ENCODE peak calls at places on chromosomes 13 and 19, in eight cellular contexts. One of them, this sample, is unnamed.

GRCh38 chr19:35714601-35715354 is 3.0 kb upstream of the KMT2B start:
- DNase-seq in GM10248: peak
- DNase-seq in HuH-7.5: no peak
- DNase-seq in WTC11: peak
- DNase-seq in activated naive CD4-positive, alpha-beta T cell: no peak
- DNase-seq in renal cortical epithelial cell: no peak
- DNase-seq in NCI-H345: peak
- DNase-seq in GM18507: no peak
- DNase-seq in this sample: peak

GRCh38 chr13:38008636-38009035 is 139.1 kb upstream of the TRPC4 start:
- DNase-seq in GM10248: no peak
- DNase-seq in HuH-7.5: no peak
- DNase-seq in WTC11: no peak
- DNase-seq in activated naive CD4-positive, alpha-beta T cell: no peak
- DNase-seq in renal cortical epithelial cell: no peak
- DNase-seq in NCI-H345: peak
- DNase-seq in GM18507: no peak
- DNase-seq in this sample: no peak

GRCh38 chr13:105363747-105364177 is 1171.7 kb downstream of the EFNB2 start:
- DNase-seq in GM10248: no peak
- DNase-seq in HuH-7.5: no peak
- DNase-seq in WTC11: no peak
- DNase-seq in activated naive CD4-positive, alpha-beta T cell: no peak
- DNase-seq in renal cortical epithelial cell: no peak
- DNase-seq in NCI-H345: peak
- DNase-seq in GM18507: no peak
- DNase-seq in this sample: no peak

GRCh38 chr13:75585153-75585552 is 35.6 kb downstream of the UCHL3 start:
- DNase-seq in GM10248: no peak
- DNase-seq in HuH-7.5: no peak
- DNase-seq in WTC11: no peak
- DNase-seq in activated naive CD4-positive, alpha-beta T cell: no peak
- DNase-seq in renal cortical epithelial cell: no peak
- DNase-seq in NCI-H345: no peak
- DNase-seq in GM18507: no peak
- DNase-seq in this sample: no peak

GRCh38 chr13:59946924-59947323 is 216.8 kb downstream of the DIAPH3 start:
- DNase-seq in GM10248: no peak
- DNase-seq in HuH-7.5: no peak
- DNase-seq in WTC11: no peak
- DNase-seq in activated naive CD4-positive, alpha-beta T cell: no peak
- DNase-seq in renal cortical epithelial cell: peak
- DNase-seq in NCI-H345: no peak
- DNase-seq in GM18507: no peak
- DNase-seq in this sample: no peak

GRCh38 chr13:43785681-43786471 is 896 bp downstream of the ENOX1 start:
- DNase-seq in GM10248: peak
- DNase-seq in HuH-7.5: no peak
- DNase-seq in WTC11: peak
- DNase-seq in activated naive CD4-positive, alpha-beta T cell: no peak
- DNase-seq in renal cortical epithelial cell: no peak
- DNase-seq in NCI-H345: peak
- DNase-seq in GM18507: no peak
- DNase-seq in this sample: no peak

GRCh38 chr19:17902701-17903100 is 30.1 kb upstream of the CCDC124 start:
- DNase-seq in GM10248: no peak
- DNase-seq in HuH-7.5: no peak
- DNase-seq in WTC11: no peak
- DNase-seq in activated naive CD4-positive, alpha-beta T cell: no peak
- DNase-seq in renal cortical epithelial cell: peak
- DNase-seq in NCI-H345: no peak
- DNase-seq in GM18507: no peak
- DNase-seq in this sample: no peak

GRCh38 chr19:29457413-29457812 is 68.4 kb upstream of the VSTM2B start:
- DNase-seq in GM10248: no peak
- DNase-seq in HuH-7.5: no peak
- DNase-seq in WTC11: no peak
- DNase-seq in activated naive CD4-positive, alpha-beta T cell: no peak
- DNase-seq in renal cortical epithelial cell: no peak
- DNase-seq in NCI-H345: no peak
- DNase-seq in GM18507: no peak
- DNase-seq in this sample: no peak

GRCh38 chr19:48596237-48596636 is 10.3 kb upstream of the SPACA4 start:
- DNase-seq in GM10248: no peak
- DNase-seq in HuH-7.5: no peak
- DNase-seq in WTC11: no peak
- DNase-seq in activated naive CD4-positive, alpha-beta T cell: no peak
- DNase-seq in renal cortical epithelial cell: no peak
- DNase-seq in NCI-H345: no peak
- DNase-seq in GM18507: no peak
- DNase-seq in this sample: no peak

This sample was measured in HepG2.